ENCODE peak calls at places on chromosomes 1 and 21, in five cellular contexts. K, U, F, G and A are unnamed samples. For H3K4me1, the result is how much of the 10 kb centered on the place peaks cover.

GRCh38 chr21:38824124-38824822 is 18.5 kb downstream of the ETS2 start:
- DNase-seq in G (no peak), F (no peak), K (no peak), U (no peak), A (no peak)

GRCh38 chr1:20430355-20431290 is 55.4 kb downstream of the CAMK2N1 start:
- DNase-seq in U (no peak), F (no peak), K (no peak), G (no peak), A (no peak)

GRCh38 chr1:217521317-217521716 is 109.6 kb downstream of the GPATCH2 start:
- DNase-seq in U (no peak), K (no peak), F (no peak), G (no peak), A (no peak)

GRCh38 chr1:241706257-241706656 is 54.2 kb downstream of the WDR64 start:
- DNase-seq in G (no peak), F (no peak), U (no peak), K (no peak), A (no peak)

GRCh38 chr1:46446646-46447498 is 42.8 kb upstream of the DMBX1 start:
- DNase-seq in F (peak), G (peak), K (peak), U (peak), A (peak)

GRCh38 chr1:52970149-52970548 is 43.1 kb downstream of the SCP2 start:
- DNase-seq in K (no peak), F (no peak), G (no peak), U (no peak), A (no peak)

GRCh38 chr1:18073066-18073642 is 34.4 kb upstream of the IGSF21 start:
- DNase-seq in U (no peak), G (no peak), F (no peak), K (no peak), A (no peak)

GRCh38 chr21:15849161-15849560 is 119.4 kb downstream of the USP25 start:
- DNase-seq in G (no peak), U (no peak), F (no peak), K (no peak), A (no peak)

GRCh38 chr1:240455228-240455821 is 156.6 kb downstream of the GREM2 start:
- DNase-seq in U (no peak), G (no peak), F (no peak), K (no peak), A (peak)

GRCh38 chr1:114468710-114469468 is 42.1 kb downstream of the TRIM33 start:
- DNase-seq in F (no peak), G (no peak), U (no peak), K (no peak), A (no peak)

DNA sequence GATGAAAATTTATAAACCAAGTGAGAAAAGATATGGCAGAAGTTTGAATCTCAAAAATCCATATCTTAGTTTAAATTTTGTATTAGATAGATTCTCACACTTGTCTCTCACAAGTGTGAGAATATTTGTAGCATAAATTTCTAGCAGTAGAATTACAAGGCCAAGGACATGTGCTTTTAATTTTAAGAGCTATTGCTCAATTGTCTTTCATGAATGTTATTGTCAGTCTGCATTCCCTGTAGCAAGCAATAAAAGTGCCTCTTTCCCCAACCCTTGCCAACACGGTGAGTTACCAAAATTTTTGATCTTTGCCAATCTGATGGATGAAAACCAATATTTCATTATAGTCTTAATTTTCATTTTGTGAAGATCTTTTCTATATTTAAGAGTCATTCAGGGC is 64.0 kb downstream of the CTH start:
- DNase-seq in G (no peak), F (no peak), U (no peak), K (no peak), A (no peak)
- H3K4me1 ChIP-seq in G (under half), F (under half), U (under half), K (under half), A (under half)

DNA sequence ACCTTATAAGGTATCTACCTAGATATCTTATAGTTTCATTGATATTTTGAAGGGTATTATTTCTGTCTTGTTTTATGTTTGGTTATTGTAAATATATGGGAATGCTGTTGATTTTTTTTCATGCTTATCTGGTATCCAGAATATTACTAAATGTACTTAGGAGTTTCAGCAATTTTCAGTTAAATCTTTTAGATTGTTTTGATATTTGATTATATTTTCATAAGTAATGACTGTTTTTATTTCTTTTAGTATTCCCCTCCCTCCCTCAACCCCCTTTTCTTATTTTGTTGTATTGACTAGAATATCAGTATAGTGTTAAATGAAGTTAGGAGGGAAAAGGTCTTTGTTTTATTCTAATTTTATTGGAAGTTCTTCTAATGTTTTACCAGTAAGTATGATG is 344.4 kb upstream of the PROX1 start:
- DNase-seq in G (no peak), U (no peak), F (no peak), K (no peak), A (no peak)
- H3K4me1 ChIP-seq in G (under half), U (under half), F (under half), K (under half), A (under half)

DNA sequence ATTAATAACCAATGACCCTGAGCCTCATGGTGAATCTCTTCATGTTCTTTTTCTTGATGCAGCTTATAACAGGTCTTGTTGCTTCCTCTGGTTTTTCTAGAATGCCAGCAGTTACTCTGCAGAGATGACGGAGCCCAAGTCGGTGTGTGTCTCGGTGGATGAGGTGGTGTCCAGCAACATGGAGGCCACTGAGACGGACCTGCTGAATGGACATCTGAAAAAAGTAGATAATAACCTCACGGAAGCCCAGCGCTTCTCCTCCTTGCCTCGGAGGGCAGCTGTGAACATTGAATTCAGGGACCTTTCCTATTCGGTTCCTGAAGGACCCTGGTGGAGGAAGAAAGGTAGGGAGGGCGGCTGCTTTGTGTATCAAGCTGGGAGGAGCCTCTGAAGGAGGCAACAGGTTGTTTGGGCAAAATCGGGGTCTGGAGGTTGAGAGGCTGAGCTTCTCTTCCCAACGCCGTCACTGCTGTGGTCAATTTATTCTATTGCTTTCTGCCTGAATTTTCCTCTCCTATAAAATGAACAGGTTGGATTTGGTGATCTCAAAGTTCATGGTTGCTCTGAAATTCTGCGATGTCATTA is 6.7 kb downstream of the ABCG1 start:
- DNase-seq in G (no peak), K (no peak), U (no peak), F (peak), A (no peak)
- H3K4me1 ChIP-seq in G (under half), K (under half), U (under half), F (under half), A (under half)

DNA sequence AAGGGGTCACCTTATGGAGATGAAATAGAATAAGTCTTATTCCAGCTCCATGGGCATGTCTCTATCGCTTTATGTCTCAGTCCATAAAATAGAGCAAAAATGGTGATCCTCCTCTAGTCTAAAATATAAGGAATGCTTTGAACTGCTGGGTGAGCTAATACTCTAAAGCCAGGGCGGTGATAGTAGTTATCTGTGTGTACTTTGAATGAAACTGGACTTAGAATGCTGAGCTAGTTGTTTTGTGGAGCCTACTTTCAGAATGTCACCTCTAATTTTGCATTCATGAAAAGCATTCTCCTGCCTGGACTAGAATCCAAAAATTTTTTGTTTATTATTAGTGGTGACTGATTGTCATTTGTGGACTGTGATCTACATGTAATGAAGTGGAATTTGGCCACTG is 241.6 kb upstream of the C1orf105 start:
- DNase-seq in U (no peak), G (no peak), K (no peak), F (no peak), A (no peak)
- H3K4me1 ChIP-seq in U (under half), G (under half), K (under half), F (under half), A (under half)

GRCh38 chr1:41573803-41574713 is 89.6 kb upstream of the EDN2 start:
- DNase-seq in K (peak), U (peak), G (peak), F (peak), A (peak)
- H3K4me1 ChIP-seq in K (under half), U (under half), G (under half), F (under half), A (under half)

GRCh38 chr1:37574834-37575479 is 18.2 kb downstream of the DNALI1 start:
- DNase-seq in F (no peak), G (no peak), K (no peak), U (no peak), A (no peak)
- H3K4me1 ChIP-seq in F (under half), G (under half), K (under half), U (under half), A (under half)

GRCh38 chr1:23660671-23661070 is 30.9 kb upstream of the RPL11 start:
- DNase-seq in U (no peak), G (no peak), F (no peak), K (no peak), A (no peak)

GRCh38 chr1:23657659-23658275 is 33.8 kb upstream of the RPL11 start:
- DNase-seq in G (no peak), K (no peak), U (peak), F (peak), A (no peak)

GRCh38 chr1:23664837-23665795 is 26.5 kb upstream of the RPL11 start:
- DNase-seq in F (no peak), U (no peak), K (no peak), G (no peak), A (no peak)

GRCh38 chr1:23667411-23667810 is 24.2 kb upstream of the RPL11 start:
- DNase-seq in K (no peak), U (no peak), F (no peak), G (no peak), A (no peak)

DNA sequence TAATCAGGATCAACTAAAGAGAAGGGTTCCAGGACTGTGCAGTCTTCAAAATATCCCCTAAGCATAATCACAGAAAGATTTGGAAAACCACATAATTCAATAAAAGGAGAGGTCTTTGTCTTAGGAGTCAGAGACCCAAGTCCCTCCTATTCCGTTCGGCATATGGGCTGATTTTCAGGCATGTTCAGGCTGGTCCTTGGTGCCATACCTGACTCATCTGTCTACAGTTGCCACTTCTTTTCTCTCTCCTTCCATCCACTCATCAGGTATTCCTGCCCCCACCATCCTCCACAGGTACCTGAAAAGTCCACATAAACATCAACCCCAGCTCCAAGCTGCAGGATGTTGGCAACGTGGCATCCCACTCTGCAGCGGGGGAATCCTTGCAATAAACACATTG is 29.7 kb upstream of the RPL11 start:
- DNase-seq in K (no peak), G (no peak), U (no peak), F (no peak), A (no peak)
- H3K4me1 ChIP-seq in K (under half), G (under half), U (under half), F (under half), A (under half)

DNA sequence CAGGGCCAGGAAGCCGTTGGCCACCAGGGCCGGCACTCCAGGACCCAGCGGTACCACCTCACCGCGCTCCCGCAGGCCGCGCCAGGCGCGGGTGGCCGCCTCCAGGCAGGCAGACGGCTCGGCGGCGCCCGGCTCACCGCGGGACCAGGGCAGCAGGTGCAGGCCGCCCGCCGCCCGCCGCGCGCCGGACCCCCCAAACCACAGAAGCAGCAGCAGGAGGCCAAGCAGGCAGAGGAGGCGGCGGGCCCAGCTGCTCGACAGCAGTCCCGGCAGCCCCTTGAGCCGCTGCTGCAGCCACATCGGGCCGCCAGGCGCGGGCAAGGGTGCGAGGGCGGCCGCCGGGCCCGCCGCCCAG is 312 bp downstream of the KIAA2013 start:
- DNase-seq in G (no peak), K (no peak), F (peak), U (peak), A (peak)
- H3K4me1 ChIP-seq in G (under half), K (under half), F (under half), U (half or more), A (under half)

DNA sequence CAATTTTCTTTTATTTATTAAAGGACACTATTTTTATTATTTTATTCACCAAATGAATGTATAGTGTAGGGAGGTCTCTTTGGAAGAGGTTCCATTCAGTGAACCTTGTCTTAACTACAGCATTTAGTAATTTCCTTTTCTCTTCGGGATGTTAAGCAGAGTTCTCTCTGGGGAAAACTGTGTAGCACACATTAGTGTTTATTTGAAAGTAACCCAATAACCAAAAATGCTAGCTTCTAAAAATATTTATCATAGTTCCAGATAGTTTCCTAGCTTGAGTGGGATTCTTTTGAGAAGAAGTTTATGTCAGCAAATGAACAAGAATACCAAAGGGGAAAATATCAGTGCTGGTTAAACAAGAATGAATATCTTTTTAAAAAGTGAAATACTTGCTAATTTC is 82.5 kb downstream of the CLIC4 start:
- DNase-seq in G (no peak), F (no peak), K (no peak), U (no peak), A (no peak)
- H3K4me1 ChIP-seq in G (under half), F (under half), K (under half), U (under half), A (under half)

GRCh38 chr1:156504821-156505678 is 4.5 kb upstream of the MEF2D start:
- DNase-seq in U (peak), G (peak), K (peak), F (peak), A (peak)

GRCh38 chr1:156502749-156503671 is 2.4 kb upstream of the MEF2D start:
- DNase-seq in G (peak), U (peak), F (peak), K (no peak), A (no peak)

GRCh38 chr1:156503672-156504055 is 3.1 kb upstream of the MEF2D start:
- DNase-seq in K (no peak), G (no peak), F (no peak), U (no peak), A (no peak)

GRCh38 chr1:156505679-156506298 is 5.2 kb upstream of the MEF2D start:
- DNase-seq in G (no peak), U (no peak), K (no peak), F (no peak), A (no peak)

GRCh38 chr1:156504062-156504813 is 3.7 kb upstream of the MEF2D start:
- DNase-seq in G (peak), F (peak), K (no peak), U (no peak), A (no peak)
- H3K4me1 ChIP-seq in G (under half), F (half or more), K (half or more), U (under half), A (half or more)